ENCODE peak calls at places on chromosomes 13 and 19, in nine cellular contexts. One of them, this sample, is unnamed.

GRCh38 chr13:77800219-77800618 is 102.7 kb downstream of the SLAIN1 start:
- DNase-seq in right cardiac atrium: no peak
- DNase-seq in M059J: no peak
- DNase-seq in heart left ventricle: no peak
- DNase-seq in fibroblast of the conjunctiva: peak; percentile 31
- DNase-seq in SW 1271: no peak
- DNase-seq in activated naive CD4-positive, alpha-beta T cell: no peak
- DNase-seq in colonic mucosa: no peak
- DNase-seq in fibroblast of the aortic adventitia: peak; percentile 80
- DNase-seq in this sample: no peak

GRCh38 chr19:8396563-8397203 is 6.5 kb downstream of the RAB11B start:
- DNase-seq in fibroblast of the aortic adventitia: peak; percentile 53
- DNase-seq in activated naive CD4-positive, alpha-beta T cell: peak; percentile 37
- DNase-seq in heart left ventricle: peak; percentile 66
- DNase-seq in right cardiac atrium: peak; percentile 90
- DNase-seq in colonic mucosa: peak; percentile 62
- DNase-seq in SW 1271: peak; percentile 32
- DNase-seq in fibroblast of the conjunctiva: peak; percentile 22
- DNase-seq in M059J: peak; percentile 41
- DNase-seq in this sample: no peak

GRCh38 chr13:31951215-31951678 is 80.3 kb upstream of the FRY start:
- DNase-seq in right cardiac atrium: peak; percentile 86
- DNase-seq in heart left ventricle: peak; percentile 77
- DNase-seq in fibroblast of the aortic adventitia: peak; percentile 14
- DNase-seq in fibroblast of the conjunctiva: no peak
- DNase-seq in colonic mucosa: peak; percentile 52
- DNase-seq in activated naive CD4-positive, alpha-beta T cell: no peak
- DNase-seq in SW 1271: no peak
- DNase-seq in M059J: peak; percentile 28
- DNase-seq in this sample: no peak

GRCh38 chr13:63433546-63434150 is 2018.0 kb upstream of the PCDH20 start:
- DNase-seq in M059J: no peak
- DNase-seq in fibroblast of the aortic adventitia: peak; percentile 18
- DNase-seq in activated naive CD4-positive, alpha-beta T cell: no peak
- DNase-seq in fibroblast of the conjunctiva: no peak
- DNase-seq in SW 1271: no peak
- DNase-seq in colonic mucosa: no peak
- DNase-seq in right cardiac atrium: no peak
- DNase-seq in heart left ventricle: no peak
- DNase-seq in this sample: no peak

GRCh38 chr13:27783111-27783510 is 9.2 kb upstream of the GSX1 start:
- DNase-seq in M059J: peak; percentile 6
- DNase-seq in heart left ventricle: no peak
- DNase-seq in fibroblast of the aortic adventitia: peak; percentile 18
- DNase-seq in right cardiac atrium: no peak
- DNase-seq in activated naive CD4-positive, alpha-beta T cell: no peak
- DNase-seq in fibroblast of the conjunctiva: no peak
- DNase-seq in SW 1271: no peak
- DNase-seq in colonic mucosa: no peak
- DNase-seq in this sample: no peak

GRCh38 chr13:56706485-56706884 is 434.2 kb upstream of the PRR20A start:
- DNase-seq in fibroblast of the aortic adventitia: no peak
- DNase-seq in right cardiac atrium: no peak
- DNase-seq in colonic mucosa: no peak
- DNase-seq in SW 1271: no peak
- DNase-seq in M059J: no peak
- DNase-seq in activated naive CD4-positive, alpha-beta T cell: no peak
- DNase-seq in heart left ventricle: no peak
- DNase-seq in fibroblast of the conjunctiva: no peak
- DNase-seq in this sample: no peak

GRCh38 chr13:51330741-51331140 is 8.8 kb upstream of the SERPINE3 start:
- DNase-seq in SW 1271: no peak
- DNase-seq in right cardiac atrium: no peak
- DNase-seq in fibroblast of the conjunctiva: no peak
- DNase-seq in activated naive CD4-positive, alpha-beta T cell: no peak
- DNase-seq in heart left ventricle: no peak
- DNase-seq in colonic mucosa: no peak
- DNase-seq in M059J: peak; percentile 89
- DNase-seq in fibroblast of the aortic adventitia: peak; percentile 23
- DNase-seq in this sample: no peak

GRCh38 chr19:48403606-48404005 is 10.1 kb downstream of the GRIN2D start:
- DNase-seq in right cardiac atrium: peak; percentile 68
- DNase-seq in fibroblast of the conjunctiva: no peak
- DNase-seq in heart left ventricle: peak; percentile 58
- DNase-seq in fibroblast of the aortic adventitia: peak; percentile 51
- DNase-seq in activated naive CD4-positive, alpha-beta T cell: no peak
- DNase-seq in colonic mucosa: peak; percentile 38
- DNase-seq in SW 1271: peak; percentile 65
- DNase-seq in M059J: peak; percentile 74
- DNase-seq in this sample: no peak

GRCh38 chr13:30429721-30430694 is 7.7 kb downstream of the UBE2L5 start:
- DNase-seq in fibroblast of the aortic adventitia: peak; percentile 87
- DNase-seq in heart left ventricle: no peak
- DNase-seq in right cardiac atrium: no peak
- DNase-seq in M059J: peak; percentile 91
- DNase-seq in SW 1271: peak; percentile 82
- DNase-seq in fibroblast of the conjunctiva: peak; percentile 62
- DNase-seq in activated naive CD4-positive, alpha-beta T cell: no peak
- DNase-seq in colonic mucosa: no peak
- DNase-seq in this sample: no peak

GRCh38 chr13:106261450-106261849 is 274.0 kb downstream of the EFNB2 start:
- DNase-seq in activated naive CD4-positive, alpha-beta T cell: no peak
- DNase-seq in fibroblast of the conjunctiva: no peak
- DNase-seq in heart left ventricle: no peak
- DNase-seq in M059J: no peak
- DNase-seq in right cardiac atrium: no peak
- DNase-seq in SW 1271: no peak
- DNase-seq in colonic mucosa: no peak
- DNase-seq in fibroblast of the aortic adventitia: no peak
- DNase-seq in this sample: no peak

GRCh38 chr19:33941133-33941532 is 144.5 kb downstream of the KCTD15 start:
- DNase-seq in fibroblast of the conjunctiva: no peak
- DNase-seq in activated naive CD4-positive, alpha-beta T cell: no peak
- DNase-seq in colonic mucosa: no peak
- DNase-seq in right cardiac atrium: no peak
- DNase-seq in heart left ventricle: no peak
- DNase-seq in M059J: no peak
- DNase-seq in fibroblast of the aortic adventitia: no peak
- DNase-seq in SW 1271: no peak
- DNase-seq in this sample: no peak

GRCh38 chr13:44763604-44764311 is 187.6 kb upstream of the TSC22D1 start:
- DNase-seq in heart left ventricle: peak; percentile 40
- DNase-seq in right cardiac atrium: peak; percentile 70
- DNase-seq in M059J: peak; percentile 49
- DNase-seq in colonic mucosa: no peak
- DNase-seq in SW 1271: no peak
- DNase-seq in fibroblast of the conjunctiva: no peak
- DNase-seq in activated naive CD4-positive, alpha-beta T cell: no peak
- DNase-seq in fibroblast of the aortic adventitia: peak; percentile 13
- DNase-seq in this sample: no peak

GRCh38 chr13:26946675-26947342 is 186.2 kb upstream of the GPR12 start:
- DNase-seq in M059J: peak; percentile 72
- DNase-seq in SW 1271: peak; percentile 71
- DNase-seq in right cardiac atrium: no peak
- DNase-seq in colonic mucosa: no peak
- DNase-seq in activated naive CD4-positive, alpha-beta T cell: no peak
- DNase-seq in heart left ventricle: no peak
- DNase-seq in fibroblast of the conjunctiva: peak; percentile 18
- DNase-seq in fibroblast of the aortic adventitia: peak; percentile 86
- DNase-seq in this sample: no peak

GRCh38 chr19:42281175-42282035 is 12.4 kb downstream of the CIC start:
- DNase-seq in heart left ventricle: peak; percentile 80
- DNase-seq in right cardiac atrium: peak; percentile 89
- DNase-seq in SW 1271: no peak
- DNase-seq in colonic mucosa: peak; percentile 62
- DNase-seq in activated naive CD4-positive, alpha-beta T cell: no peak
- DNase-seq in M059J: peak; percentile 69
- DNase-seq in fibroblast of the conjunctiva: no peak
- DNase-seq in fibroblast of the aortic adventitia: peak; percentile 68
- DNase-seq in this sample: no peak

GRCh38 chr13:114161028-114161556 is 18.0 kb upstream of the CFAP97D2 start:
- DNase-seq in heart left ventricle: no peak
- DNase-seq in colonic mucosa: no peak
- DNase-seq in fibroblast of the conjunctiva: no peak
- DNase-seq in fibroblast of the aortic adventitia: no peak
- DNase-seq in SW 1271: no peak
- DNase-seq in M059J: peak; percentile 18
- DNase-seq in activated naive CD4-positive, alpha-beta T cell: no peak
- DNase-seq in right cardiac atrium: no peak
- DNase-seq in this sample: no peak

GRCh38 chr19:43664008-43664407 is 6.0 kb downstream of the PLAUR start:
- DNase-seq in fibroblast of the aortic adventitia: no peak
- DNase-seq in M059J: no peak
- DNase-seq in heart left ventricle: no peak
- DNase-seq in right cardiac atrium: no peak
- DNase-seq in colonic mucosa: no peak
- DNase-seq in SW 1271: no peak
- DNase-seq in fibroblast of the conjunctiva: no peak
- DNase-seq in activated naive CD4-positive, alpha-beta T cell: no peak
- DNase-seq in this sample: no peak

GRCh38 chr13:32150794-32151193 is 119.2 kb downstream of the FRY start:
- DNase-seq in M059J: peak; percentile 37
- DNase-seq in heart left ventricle: peak; percentile 75
- DNase-seq in SW 1271: no peak
- DNase-seq in activated naive CD4-positive, alpha-beta T cell: no peak
- DNase-seq in colonic mucosa: peak; percentile 40
- DNase-seq in fibroblast of the aortic adventitia: peak; percentile 95
- DNase-seq in fibroblast of the conjunctiva: peak; percentile 87
- DNase-seq in right cardiac atrium: peak; percentile 92
- DNase-seq in this sample: no peak

GRCh38 chr13:32902898-32903297 is 113.3 kb upstream of the KL start:
- DNase-seq in M059J: peak; percentile 44
- DNase-seq in fibroblast of the conjunctiva: no peak
- DNase-seq in SW 1271: no peak
- DNase-seq in activated naive CD4-positive, alpha-beta T cell: no peak
- DNase-seq in colonic mucosa: peak; percentile 59
- DNase-seq in fibroblast of the aortic adventitia: peak; percentile 71
- DNase-seq in heart left ventricle: peak; percentile 92
- DNase-seq in right cardiac atrium: peak; percentile 96
- DNase-seq in this sample: no peak

GRCh38 chr13:106349080-106349841 is 186.2 kb downstream of the EFNB2 start:
- DNase-seq in activated naive CD4-positive, alpha-beta T cell: no peak
- DNase-seq in fibroblast of the conjunctiva: no peak
- DNase-seq in fibroblast of the aortic adventitia: no peak
- DNase-seq in colonic mucosa: peak; percentile 73
- DNase-seq in right cardiac atrium: peak; percentile 61
- DNase-seq in M059J: peak; percentile 69
- DNase-seq in heart left ventricle: no peak
- DNase-seq in SW 1271: no peak
- DNase-seq in this sample: no peak

GRCh38 chr13:44021422-44021821 is 141.7 kb downstream of the LACC1 start:
- DNase-seq in fibroblast of the conjunctiva: no peak
- DNase-seq in colonic mucosa: no peak
- DNase-seq in activated naive CD4-positive, alpha-beta T cell: no peak
- DNase-seq in heart left ventricle: no peak
- DNase-seq in SW 1271: no peak
- DNase-seq in fibroblast of the aortic adventitia: no peak
- DNase-seq in M059J: no peak
- DNase-seq in right cardiac atrium: no peak
- DNase-seq in this sample: no peak

GRCh38 chr19:5795382-5795919 is 4.5 kb upstream of the DUS3L start:
- DNase-seq in activated naive CD4-positive, alpha-beta T cell: no peak
- DNase-seq in colonic mucosa: no peak
- DNase-seq in M059J: no peak
- DNase-seq in SW 1271: no peak
- DNase-seq in right cardiac atrium: no peak
- DNase-seq in fibroblast of the aortic adventitia: no peak
- DNase-seq in fibroblast of the conjunctiva: no peak
- DNase-seq in heart left ventricle: no peak
- DNase-seq in this sample: no peak

GRCh38 chr13:102402292-102402691 is 444 bp upstream of the FGF14 start:
- DNase-seq in colonic mucosa: no peak
- DNase-seq in M059J: peak; percentile 6
- DNase-seq in heart left ventricle: peak; percentile 37
- DNase-seq in fibroblast of the aortic adventitia: peak; percentile 5
- DNase-seq in SW 1271: no peak
- DNase-seq in fibroblast of the conjunctiva: peak; percentile 35
- DNase-seq in right cardiac atrium: peak; percentile 71
- DNase-seq in activated naive CD4-positive, alpha-beta T cell: no peak
- DNase-seq in this sample: no peak

GRCh38 chr19:40390084-40390742 is at the start of gene HIPK4:
- DNase-seq in right cardiac atrium: peak; percentile 19
- DNase-seq in heart left ventricle: no peak
- DNase-seq in fibroblast of the aortic adventitia: no peak
- DNase-seq in SW 1271: no peak
- DNase-seq in activated naive CD4-positive, alpha-beta T cell: no peak
- DNase-seq in colonic mucosa: no peak
- DNase-seq in fibroblast of the conjunctiva: no peak
- DNase-seq in M059J: no peak
- DNase-seq in this sample: no peak

GRCh38 chr13:66353664-66354063 is 876.5 kb downstream of the PCDH9 start:
- DNase-seq in right cardiac atrium: no peak
- DNase-seq in activated naive CD4-positive, alpha-beta T cell: no peak
- DNase-seq in heart left ventricle: no peak
- DNase-seq in fibroblast of the conjunctiva: no peak
- DNase-seq in SW 1271: no peak
- DNase-seq in M059J: no peak
- DNase-seq in fibroblast of the aortic adventitia: peak; percentile 13
- DNase-seq in colonic mucosa: no peak
- DNase-seq in this sample: no peak

GRCh38 chr19:35753634-35754364 is 3.0 kb downstream of the HSPB6 start:
- DNase-seq in right cardiac atrium: peak; percentile 58
- DNase-seq in SW 1271: no peak
- DNase-seq in heart left ventricle: no peak
- DNase-seq in colonic mucosa: no peak
- DNase-seq in activated naive CD4-positive, alpha-beta T cell: no peak
- DNase-seq in fibroblast of the aortic adventitia: peak; percentile 41
- DNase-seq in M059J: no peak
- DNase-seq in fibroblast of the conjunctiva: no peak
- DNase-seq in this sample: no peak

GRCh38 chr13:49303533-49304252 is 56.0 kb downstream of the CDADC1 start:
- DNase-seq in colonic mucosa: no peak
- DNase-seq in SW 1271: no peak
- DNase-seq in fibroblast of the aortic adventitia: no peak
- DNase-seq in fibroblast of the conjunctiva: no peak
- DNase-seq in activated naive CD4-positive, alpha-beta T cell: no peak
- DNase-seq in heart left ventricle: peak; percentile 62
- DNase-seq in right cardiac atrium: peak; percentile 74
- DNase-seq in M059J: peak; percentile 8
- DNase-seq in this sample: no peak